ENCODE peak calls at places on chromosomes 6 and 20, in seven cellular contexts. G is CD8-positive, alpha-beta T cell; S is KG1; V is stimulated activated CD8-positive, alpha-beta memory T cell treated with anti-CD3 and anti-CD28 coated beads, Interleukin-2, amount 100 ng/mL, for 48 hours; O is KBM-7; B is RWPE2; X is nucleus accumbens. D is an unnamed sample.

GRCh38 chr6:32092760-32093497 is 16.2 kb downstream of the TNXB start:
- DNase-seq in X (peak), B (no peak), S (no peak), O (no peak), V (no peak), G (no peak), D (no peak)

GRCh38 chr20:16587066-16587465 is 13.8 kb upstream of the KIF16B start:
- DNase-seq in S (no peak), V (no peak), B (no peak), G (no peak), O (no peak), X (no peak), D (no peak)

GRCh38 chr20:59835057-59835447 is 98.4 kb downstream of the SYCP2 start:
- DNase-seq in V (no peak), S (no peak), O (no peak), G (no peak), B (no peak), X (no peak), D (no peak)

GRCh38 chr6:47767102-47767501 is 14.7 kb upstream of the OPN5 start:
- DNase-seq in B (no peak), V (no peak), X (no peak), O (no peak), G (no peak), S (no peak), D (no peak)

GRCh38 chr20:34536798-34537394 is 20.7 kb downstream of the DYNLRB1 start:
- DNase-seq in X (peak), O (peak), G (no peak), S (no peak), B (peak), V (no peak), D (no peak)

GRCh38 chr6:88614306-88614877 is 349.0 kb downstream of the RNGTT start:
- DNase-seq in O (no peak), B (no peak), G (no peak), S (no peak), X (no peak), V (no peak), D (no peak)

GRCh38 chr20:63635431-63636141 is 8.7 kb upstream of the GMEB2 start:
- DNase-seq in X (no peak), V (no peak), G (peak), O (peak), B (no peak), S (peak), D (no peak)

GRCh38 chr6:26472549-26473245 is 14.9 kb downstream of the BTN2A1 start:
- DNase-seq in O (no peak), X (no peak), B (no peak), S (no peak), G (no peak), V (no peak), D (no peak)

GRCh38 chr6:40343887-40344565 is 243.1 kb downstream of the LRFN2 start:
- DNase-seq in G (peak), B (no peak), V (no peak), S (no peak), O (no peak), X (no peak), D (no peak)

GRCh38 chr6:14897836-14898235 is 348.0 kb upstream of the JARID2 start:
- DNase-seq in S (peak), G (no peak), X (no peak), V (no peak), O (peak), B (no peak), D (no peak)

GRCh38 chr6:14211596-14211961 is 94.0 kb downstream of the CD83 start:
- DNase-seq in B (no peak), G (no peak), V (no peak), X (peak), S (no peak), O (no peak), D (peak)

GRCh38 chr20:46946181-46946624 is 51.6 kb downstream of the EYA2 start:
- DNase-seq in G (no peak), V (no peak), X (no peak), B (no peak), S (no peak), O (no peak), D (no peak)

GRCh38 chr6:20873425-20874190 is 339.4 kb downstream of the CDKAL1 start:
- DNase-seq in X (no peak), V (no peak), G (no peak), B (no peak), O (no peak), S (no peak), D (no peak)

GRCh38 chr6:43113431-43114260 is 37.5 kb downstream of the PTK7 start:
- DNase-seq in G (no peak), X (no peak), O (no peak), V (no peak), B (no peak), S (no peak), D (no peak)

GRCh38 chr20:2922957-2923356 is 49.7 kb downstream of the PTPRA start:
- DNase-seq in S (no peak), B (no peak), X (no peak), O (no peak), V (no peak), G (no peak), D (no peak)

GRCh38 chr6:816510-817084 is 123.7 kb upstream of the EXOC2 start:
- DNase-seq in S (no peak), X (no peak), V (peak), G (no peak), O (peak), B (no peak), D (no peak)

GRCh38 chr6:105036371-105036770 is 79.5 kb downstream of the LIN28B start:
- DNase-seq in V (no peak), X (no peak), G (no peak), O (no peak), S (no peak), B (no peak), D (no peak)

GRCh38 chr20:20611165-20611564 is 101.3 kb downstream of the RALGAPA2 start:
- DNase-seq in S (no peak), X (no peak), G (no peak), O (no peak), V (no peak), B (no peak), D (no peak)

GRCh38 chr6:53300656-53301551 is 47.8 kb downstream of the ELOVL5 start:
- DNase-seq in X (peak), O (peak), G (no peak), S (no peak), B (no peak), V (no peak), D (peak)

GRCh38 chr6:167796668-167797031 is 30.1 kb upstream of the AFDN start:
- DNase-seq in V (no peak), G (no peak), X (no peak), O (no peak), B (no peak), S (no peak), D (no peak)

GRCh38 chr6:132719736-132720448 is 6.0 kb upstream of the VNN1 start:
- DNase-seq in X (no peak), S (no peak), V (no peak), G (no peak), B (no peak), O (no peak), D (no peak)

GRCh38 chr6:106039836-106040592 is 46.1 kb upstream of the PRDM1 start:
- DNase-seq in O (no peak), G (no peak), V (no peak), X (no peak), B (no peak), S (no peak), D (no peak)